ENCODE peak calls at places on chromosomes 12 and 14, in eight cellular contexts. T is fibroblast of pulmonary artery, P is bronchial epithelial cell, E is left ventricle myocardium inferior, C is BJ, R is A549, F is breast epithelium, S is mammary epithelial cell. G is an unnamed sample.

GRCh38 chr14:92890830-92891598 is 31.9 kb upstream of the CHGA start:
- DNase-seq in T (no peak), E (no peak), S (peak), F (no peak), P (peak), R (no peak), C (no peak), G (no peak)

GRCh38 chr14:97331526-97331925 is 534.3 kb downstream of the VRK1 start:
- DNase-seq in S (no peak), T (no peak), R (no peak), F (no peak), P (no peak), C (no peak), E (no peak), G (no peak)

GRCh38 chr12:82529096-82529495 is 157.6 kb upstream of the TMTC2 start:
- DNase-seq in F (no peak), T (no peak), S (no peak), R (no peak), P (no peak), C (no peak), E (no peak), G (no peak)

GRCh38 chr14:50030049-50030448 is 86.3 kb downstream of the VCPKMT start:
- DNase-seq in T (no peak), R (no peak), S (no peak), C (no peak), E (no peak), P (no peak), F (no peak), G (no peak)

GRCh38 chr12:126607157-126607556 is 1541.9 kb downstream of the AACS start:
- DNase-seq in P (no peak), S (no peak), F (no peak), E (no peak), R (no peak), T (no peak), C (no peak), G (no peak)

GRCh38 chr14:96225745-96226151 is 21.1 kb downstream of the BDKRB2 start:
- DNase-seq in T (no peak), C (peak), E (peak), P (peak), F (no peak), S (peak), R (no peak), G (no peak)

GRCh38 chr14:91872011-91872476 is 4.7 kb upstream of the TC2N start:
- DNase-seq in C (no peak), R (no peak), F (no peak), P (peak), E (no peak), T (peak), S (no peak), G (no peak)

GRCh38 chr14:27090716-27091115 is 492.9 kb upstream of the NOVA1 start:
- DNase-seq in C (no peak), F (no peak), P (no peak), T (no peak), E (no peak), R (no peak), S (no peak), G (no peak)

GRCh38 chr14:51825926-51826325 is 34.5 kb upstream of the GNG2 start:
- DNase-seq in R (no peak), C (no peak), P (no peak), E (no peak), T (no peak), S (no peak), F (no peak), G (no peak)

GRCh38 chr12:31020385-31021166 is 53.1 kb upstream of the DDX11 start:
- DNase-seq in P (no peak), R (no peak), C (no peak), S (no peak), E (no peak), F (no peak), T (no peak), G (no peak)

GRCh38 chr14:50766338-50766886 is 64.5 kb downstream of the NIN start:
- DNase-seq in S (no peak), C (no peak), P (no peak), F (no peak), R (no peak), E (no peak), T (peak), G (peak)

GRCh38 chr14:86129426-86129825 is 599.5 kb downstream of the FLRT2 start:
- DNase-seq in E (no peak), R (no peak), F (no peak), P (no peak), T (no peak), C (no peak), S (no peak), G (no peak)

GRCh38 chr14:75310295-75311059 is 31.8 kb downstream of the FOS start:
- DNase-seq in S (peak), R (peak), P (peak), T (peak), E (peak), C (no peak), F (peak), G (no peak)

GRCh38 chr14:96204151-96205058 is at the start of gene BDKRB2:
- DNase-seq in P (peak), S (peak), F (peak), R (peak), C (no peak), E (peak), T (peak), G (peak)

GRCh38 chr12:78359530-78359929 is 505.0 kb upstream of the SYT1 start:
- DNase-seq in S (no peak), E (no peak), C (peak), R (no peak), P (no peak), F (no peak), T (peak), G (no peak)

GRCh38 chr12:124392991-124393790 is 98.3 kb downstream of the RFLNA start:
- DNase-seq in F (peak), S (no peak), P (no peak), T (peak), E (peak), C (no peak), R (no peak), G (peak)

GRCh38 chr12:46524778-46525177 is 152.2 kb upstream of the SLC38A2 start:
- DNase-seq in E (peak), R (no peak), P (peak), T (peak), F (no peak), S (no peak), C (no peak), G (no peak)

GRCh38 chr14:54683882-54684794 is 117.2 kb downstream of the SAMD4A start:
- DNase-seq in C (peak), F (no peak), S (peak), R (no peak), T (peak), P (peak), E (peak), G (no peak)

GRCh38 chr12:131894981-131895639 is 688 bp downstream of the ULK1 start:
- DNase-seq in F (no peak), P (no peak), T (no peak), E (no peak), R (no peak), C (no peak), S (no peak), G (no peak)

GRCh38 chr12:53971686-53972085 is 1.2 kb upstream of the HOXC11 start:
- DNase-seq in C (no peak), S (no peak), R (no peak), T (no peak), F (no peak), P (no peak), E (no peak), G (no peak)

GRCh38 chr12:119780786-119781434 is 96.2 kb downstream of the CIT start:
- DNase-seq in R (peak), T (peak), F (no peak), E (no peak), S (peak), P (peak), C (no peak), G (peak)

GRCh38 chr14:30638926-30639325 is 16.8 kb downstream of the SCFD1 start:
- DNase-seq in C (no peak), T (peak), E (no peak), R (no peak), P (no peak), F (no peak), S (no peak), G (no peak)

GRCh38 chr12:52630104-52630500 is 11.7 kb upstream of the KRT73 start:
- DNase-seq in C (no peak), R (no peak), S (no peak), P (no peak), F (no peak), T (no peak), E (no peak), G (no peak)

GRCh38 chr14:80787876-80788275 is 153.7 kb downstream of the CEP128 start:
- DNase-seq in S (peak), P (peak), T (no peak), C (no peak), R (no peak), E (no peak), F (no peak), G (no peak)

GRCh38 chr12:96219700-96220206 is 25.6 kb downstream of the ELK3 start:
- DNase-seq in S (peak), P (peak), E (no peak), R (peak), T (peak), F (no peak), C (peak), G (no peak)

GRCh38 chr14:36477266-36477665 is 42.8 kb downstream of the NKX2-1 start:
- DNase-seq in F (no peak), T (no peak), E (no peak), C (no peak), P (peak), S (peak), R (no peak), G (no peak)

GRCh38 chr14:54197369-54197768 is 199.4 kb upstream of the CDKN3 start:
- DNase-seq in P (no peak), R (no peak), T (no peak), S (no peak), C (no peak), F (no peak), E (no peak), G (no peak)

GRCh38 chr12:91224411-91224810 is 41.8 kb upstream of the DCN start:
- DNase-seq in F (no peak), R (no peak), C (no peak), S (no peak), P (no peak), E (no peak), T (no peak), G (no peak)

DNA sequence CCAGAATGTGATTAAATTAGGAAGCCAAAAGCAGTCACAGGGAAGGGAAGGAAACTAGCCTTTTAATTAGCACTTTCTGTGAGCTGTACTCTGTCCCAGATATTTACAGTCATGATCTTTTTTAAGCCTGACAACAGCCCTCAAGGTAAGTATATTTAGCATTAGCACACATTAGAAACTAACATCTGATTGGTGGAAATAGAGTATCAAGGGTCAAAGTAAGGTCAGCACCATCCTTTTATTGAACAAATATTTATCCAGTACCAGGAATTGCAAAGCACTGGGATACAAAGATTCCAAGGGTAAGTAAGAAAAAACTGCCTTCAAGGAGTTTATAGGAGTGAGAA is 28.2 kb downstream of the RPGRIP1 start:
- DNase-seq in P (no peak), R (no peak), C (no peak), E (no peak), F (no peak), T (no peak), S (no peak), G (peak)
- TF ChIP-seq CTCF in P (no peak), R (no peak), C (no peak), E (no peak), F (no peak), T (no peak), S (no peak), G (no peak)

GRCh38 chr14:25237845-25238244 is 187.9 kb upstream of the STXBP6 start:
- DNase-seq in F (no peak), R (no peak), P (peak), E (no peak), C (no peak), S (peak), T (peak), G (peak)
- TF ChIP-seq CTCF in F (no peak), R (no peak), P (peak), E (peak), C (peak), S (no peak), T (no peak), G (peak)

GRCh38 chr12:2009623-2010022 is 5.4 kb upstream of the DCP1B start:
- DNase-seq in C (no peak), T (no peak), F (no peak), E (no peak), R (no peak), P (no peak), S (no peak), G (no peak)
- TF ChIP-seq CTCF in C (no peak), T (no peak), F (no peak), E (no peak), R (no peak), P (no peak), S (peak), G (peak)

GRCh38 chr12:48903363-48903981 is 21.8 kb downstream of the FKBP11 start:
- DNase-seq in C (no peak), R (no peak), P (no peak), E (no peak), T (peak), F (no peak), S (no peak), G (no peak)
- TF ChIP-seq CTCF in C (no peak), R (no peak), P (no peak), E (no peak), T (no peak), F (no peak), S (no peak), G (no peak)

DNA sequence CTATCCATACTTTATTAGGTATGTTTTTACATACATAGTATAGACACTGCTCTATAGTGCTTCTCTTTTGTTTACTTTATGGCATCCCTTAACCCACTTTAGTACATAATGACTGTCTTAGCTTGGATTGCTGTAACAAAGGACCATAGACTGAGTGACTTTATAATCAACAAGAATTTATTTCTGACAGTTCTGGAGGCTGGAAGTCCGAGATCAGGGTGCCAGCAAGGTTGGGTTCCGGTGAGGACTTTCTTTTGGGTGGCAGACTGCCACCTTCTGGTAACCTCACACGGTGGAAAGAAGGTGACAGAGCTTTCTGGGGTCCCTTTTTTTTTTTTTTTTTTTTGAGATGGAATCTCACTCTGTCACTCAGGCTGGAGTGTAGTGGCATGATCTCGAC is 48.6 kb upstream of the PPM1H start:
- DNase-seq in S (no peak), P (no peak), R (no peak), E (peak), C (no peak), T (no peak), F (no peak), G (no peak)
- TF ChIP-seq CTCF in S (peak), P (peak), R (peak), E (peak), C (peak), T (no peak), F (no peak), G (no peak)

GRCh38 chr12:108853426-108853825 is 4.0 kb downstream of the SSH1 start:
- DNase-seq in T (no peak), S (no peak), R (no peak), C (no peak), F (no peak), E (no peak), P (no peak), G (no peak)

GRCh38 chr12:108854453-108855283 is 2.7 kb downstream of the SSH1 start:
- DNase-seq in R (peak), F (no peak), E (no peak), T (peak), S (peak), C (peak), P (peak), G (no peak)

GRCh38 chr12:108852674-108853073 is 4.7 kb downstream of the SSH1 start:
- DNase-seq in P (peak), C (no peak), F (no peak), E (no peak), R (no peak), S (no peak), T (peak), G (no peak)

GRCh38 chr12:108855284-108856169 is 1.9 kb downstream of the SSH1 start:
- DNase-seq in P (peak), R (no peak), S (no peak), F (no peak), C (no peak), T (peak), E (no peak), G (no peak)

DNA sequence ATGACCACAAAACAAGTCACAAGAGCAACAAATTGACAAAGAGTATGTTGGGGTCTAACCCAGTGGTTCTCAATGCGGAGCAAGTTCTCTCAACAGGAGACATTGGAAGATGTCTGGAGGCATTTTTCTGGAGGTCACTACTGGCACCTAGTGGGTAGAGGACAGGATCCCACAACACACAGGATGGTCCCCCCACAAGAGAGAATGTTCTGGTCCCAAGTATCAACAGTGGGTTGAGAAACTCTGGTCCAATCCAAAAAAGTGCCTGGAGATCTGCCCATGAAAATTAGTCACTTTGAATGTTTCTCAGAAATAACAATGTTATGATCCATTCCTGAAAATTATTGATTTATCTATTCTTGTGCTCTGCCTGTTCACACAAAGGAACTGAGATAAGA is 3.3 kb downstream of the SSH1 start:
- DNase-seq in P (peak), S (peak), T (peak), R (no peak), C (peak), E (no peak), F (no peak), G (no peak)
- TF ChIP-seq CTCF in P (peak), S (peak), T (peak), R (peak), C (peak), E (peak), F (no peak), G (no peak)

GRCh38 chr14:68076451-68076850 is 256.9 kb downstream of the RAD51B start:
- DNase-seq in F (no peak), T (peak), R (peak), C (no peak), E (no peak), P (peak), S (peak), G (no peak)
- TF ChIP-seq CTCF in F (no peak), T (no peak), R (no peak), C (no peak), E (no peak), P (no peak), S (no peak), G (no peak)

GRCh38 chr14:20606902-20607242 is 15.7 kb upstream of the RNASE12 start:
- DNase-seq in P (no peak), S (no peak), C (no peak), T (no peak), R (no peak), F (no peak), E (no peak), G (no peak)

GRCh38 chr14:20604291-20604690 is 13.1 kb upstream of the RNASE12 start:
- DNase-seq in T (no peak), S (no peak), P (no peak), R (no peak), F (no peak), C (no peak), E (no peak), G (no peak)

GRCh38 chr14:20607617-20608016 is 16.4 kb upstream of the RNASE12 start:
- DNase-seq in S (no peak), F (no peak), C (no peak), P (no peak), T (no peak), E (no peak), R (no peak), G (no peak)

GRCh38 chr14:20608383-20609095 is 17.4 kb upstream of the RNASE12 start:
- DNase-seq in P (no peak), E (no peak), R (no peak), T (no peak), S (no peak), C (no peak), F (no peak), G (no peak)

GRCh38 chr14:20606190-20606901 is 15.2 kb upstream of the RNASE12 start:
- DNase-seq in S (peak), F (no peak), R (peak), T (peak), E (no peak), C (no peak), P (peak), G (no peak)
- TF ChIP-seq CTCF in S (peak), F (no peak), R (peak), T (peak), E (peak), C (peak), P (peak), G (peak)

DNA sequence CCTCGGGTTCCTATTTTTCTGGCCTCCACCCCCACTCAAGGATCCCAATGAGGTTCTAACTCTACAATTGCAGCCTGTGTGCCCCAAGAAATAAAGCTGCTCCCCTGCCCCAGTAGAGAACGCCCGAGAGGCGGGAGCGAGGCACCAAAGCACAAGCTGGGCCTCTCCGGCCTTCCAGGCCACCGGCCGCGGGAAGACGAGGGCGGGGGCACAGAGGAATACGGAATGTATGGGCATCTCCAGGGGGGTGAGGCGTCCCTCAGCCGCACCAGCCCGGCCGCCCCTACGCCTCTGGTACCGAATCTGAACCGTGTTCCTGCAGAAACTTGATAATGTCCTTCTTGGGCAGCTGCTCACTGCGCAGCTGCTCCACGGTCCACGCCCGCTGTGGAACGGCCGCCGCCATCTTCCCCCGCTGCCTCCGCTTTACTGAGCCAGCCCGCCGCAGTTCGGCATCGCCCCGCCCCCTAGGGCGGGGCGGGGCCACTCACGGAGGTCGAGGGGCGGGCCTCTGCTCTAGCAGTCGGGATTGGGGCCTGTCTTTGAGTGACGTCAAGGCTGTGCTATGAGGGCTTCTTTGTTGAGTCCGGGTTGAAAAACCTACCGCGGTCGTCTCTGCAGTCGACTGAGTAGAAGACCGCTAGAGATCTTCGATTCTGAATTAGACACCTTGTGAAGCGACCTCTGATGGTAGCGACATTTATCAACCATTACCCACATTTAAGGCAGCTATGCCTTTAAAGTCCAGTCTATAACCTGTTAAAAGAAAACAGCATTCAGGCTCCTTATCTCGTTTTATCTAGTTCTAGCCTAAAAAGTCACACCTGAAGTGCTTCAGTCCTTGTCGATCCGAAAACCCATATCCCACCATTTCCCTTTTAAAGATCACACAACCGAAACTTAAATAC is at the start of gene FKBP3:
- DNase-seq in F (peak), S (peak), P (peak), C (peak), R (peak), E (peak), T (peak), G (peak)
- TF ChIP-seq CTCF in F (no peak), S (peak), P (peak), C (no peak), R (peak), E (no peak), T (peak), G (peak)

GRCh38 chr12:113837528-113838296 is 128.4 kb downstream of the RBM19 start:
- DNase-seq in F (no peak), R (no peak), S (no peak), T (no peak), P (no peak), E (no peak), C (no peak), G (no peak)
- TF ChIP-seq CTCF in F (no peak), R (no peak), S (peak), T (peak), P (no peak), E (no peak), C (peak), G (no peak)